ENCODE peak calls at places on chromosomes 16 and 17, in ten cellular contexts. B is heart right ventricle; U is endodermal cell; M is WERI-Rb-1; S is brain microvascular endothelial cell; F is neuronal stem cell; Q is CD4-positive, CD25-positive, alpha-beta regulatory T cell; X is ovary; O is BJ; W is stomach. C is an unnamed sample. For H3K36me3, the result is how much of the 10 kb centered on the place peaks cover.

GRCh38 chr16:57098188-57098841 is 5.9 kb downstream of the CPNE2 start:
- DNase-seq in B (no peak), U (peak), M (no peak), S (no peak), F (no peak), Q (no peak), X (no peak), O (no peak), W (no peak), C (no peak)

GRCh38 chr16:50160495-50161164 is 7.5 kb downstream of the TENT4B start:
- DNase-seq in B (no peak), U (no peak), M (no peak), S (no peak), F (no peak), Q (no peak), X (no peak), O (no peak), W (no peak), C (no peak)

GRCh38 chr17:66578781-66579489 is 256.0 kb upstream of the CACNG5 start:
- DNase-seq in B (no peak), U (peak), M (no peak), S (no peak), F (no peak), Q (no peak), X (no peak), O (no peak), W (no peak), C (no peak)

GRCh38 chr16:83335076-83335475 is 472.7 kb upstream of the HSBP1 start:
- DNase-seq in B (no peak), U (no peak), M (no peak), S (peak), F (no peak), Q (no peak), X (no peak), O (no peak), W (no peak), C (no peak)

GRCh38 chr17:59372138-59372751 is 40.8 kb downstream of the YPEL2 start:
- DNase-seq in B (peak), U (no peak), M (peak), S (peak), F (no peak), Q (no peak), X (no peak), O (peak), W (peak), C (no peak)

GRCh38 chr17:75064867-75065561 is 18.0 kb downstream of the KCTD2 start:
- DNase-seq in B (no peak), U (peak), M (no peak), S (no peak), F (no peak), Q (no peak), X (no peak), O (no peak), W (no peak), C (no peak)

GRCh38 chr16:50300942-50301625 is 34.7 kb downstream of the ADCY7 start:
- DNase-seq in B (no peak), U (no peak), M (no peak), S (no peak), F (no peak), Q (no peak), X (no peak), O (no peak), W (no peak), C (peak)

GRCh38 chr16:13120557-13120956 is 219.2 kb downstream of the SHISA9 start:
- DNase-seq in B (no peak), U (peak), M (no peak), S (no peak), F (no peak), Q (no peak), X (no peak), O (no peak), W (no peak), C (no peak)

GRCh38 chr16:24156777-24157176 is 99.4 kb upstream of the CACNG3 start:
- DNase-seq in B (no peak), U (no peak), M (no peak), S (no peak), F (no peak), Q (no peak), X (no peak), O (no peak), W (no peak), C (no peak)

GRCh38 chr16:15970202-15970601 is 20.8 kb downstream of the ABCC1 start:
- DNase-seq in B (no peak), U (peak), M (peak), S (no peak), F (no peak), Q (peak), X (no peak), O (no peak), W (no peak), C (no peak)
- H3K36me3 ChIP-seq in B (under half), U (under half), M (under half), S (under half), F (under half), Q (under half), X (under half), O (under half), W (under half), C (under half)

GRCh38 chr17:45098081-45098868 is 34.0 kb downstream of the PLCD3 start:
- DNase-seq in B (no peak), U (peak), M (no peak), S (no peak), F (no peak), Q (no peak), X (no peak), O (no peak), W (no peak), C (no peak)

GRCh38 chr17:45101546-45101882 is 30.8 kb downstream of the PLCD3 start:
- DNase-seq in B (no peak), U (no peak), M (no peak), S (no peak), F (no peak), Q (no peak), X (no peak), O (no peak), W (no peak), C (no peak)

GRCh38 chr17:45096926-45097325 is 35.4 kb downstream of the PLCD3 start:
- DNase-seq in B (no peak), U (peak), M (no peak), S (no peak), F (no peak), Q (no peak), X (no peak), O (no peak), W (no peak), C (no peak)

GRCh38 chr17:45096141-45096540 is 35.0 kb downstream of the NMT1 start:
- DNase-seq in B (no peak), U (peak), M (peak), S (peak), F (no peak), Q (peak), X (no peak), O (no peak), W (no peak), C (no peak)

DNA sequence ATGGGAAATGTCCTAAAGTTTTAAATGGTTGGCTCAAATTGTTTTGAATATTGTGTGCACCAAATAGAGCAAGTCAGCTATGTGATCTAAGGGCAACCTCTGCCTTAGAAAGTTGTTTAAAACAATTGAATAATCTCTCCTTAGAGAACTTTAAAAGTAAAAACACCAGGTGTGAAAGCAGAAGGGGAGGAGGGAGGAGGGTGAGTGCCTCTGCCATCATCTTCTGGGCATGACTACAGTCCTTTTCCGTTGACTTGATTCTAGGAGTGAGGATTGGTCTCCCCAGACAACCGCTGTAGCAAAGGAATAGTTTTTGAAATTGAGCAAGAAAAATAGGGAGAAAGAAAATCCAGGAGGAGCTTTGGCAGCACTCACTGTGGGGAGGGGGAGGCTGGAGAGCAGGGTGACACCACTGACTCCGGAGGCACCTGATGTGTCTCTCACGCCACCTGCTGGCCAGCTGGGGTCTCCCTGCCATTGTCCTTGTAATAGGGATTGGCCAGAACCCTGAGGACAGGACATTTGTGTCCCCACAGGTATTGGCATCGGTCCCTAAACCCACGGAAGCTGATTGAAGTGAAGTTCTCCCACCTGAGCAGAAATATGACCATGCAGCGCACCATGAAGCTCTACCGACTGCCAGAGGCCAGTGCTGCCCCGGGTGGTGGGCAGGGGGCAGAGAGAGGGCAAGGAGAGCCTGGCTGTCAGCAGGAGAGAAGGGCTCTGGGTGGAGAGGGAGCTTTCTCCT is 33.3 kb downstream of the PLCD3 start:
- DNase-seq in B (peak), U (peak), M (peak), S (peak), F (peak), Q (peak), X (peak), O (no peak), W (peak), C (no peak)
- H3K36me3 ChIP-seq in B (half or more), U (half or more), M (half or more), S (half or more), F (half or more), Q (half or more), X (under half), O (under half), W (half or more), C (half or more)

GRCh38 chr17:42665581-42666001 is 6.5 kb downstream of the TUBG2 start:
- DNase-seq in B (no peak), U (no peak), M (no peak), S (no peak), F (no peak), Q (no peak), X (no peak), O (no peak), W (no peak), C (no peak)
- H3K36me3 ChIP-seq in B (under half), U (under half), M (half or more), S (under half), F (under half), Q (under half), X (under half), O (under half), W (half or more), C (half or more)

DNA sequence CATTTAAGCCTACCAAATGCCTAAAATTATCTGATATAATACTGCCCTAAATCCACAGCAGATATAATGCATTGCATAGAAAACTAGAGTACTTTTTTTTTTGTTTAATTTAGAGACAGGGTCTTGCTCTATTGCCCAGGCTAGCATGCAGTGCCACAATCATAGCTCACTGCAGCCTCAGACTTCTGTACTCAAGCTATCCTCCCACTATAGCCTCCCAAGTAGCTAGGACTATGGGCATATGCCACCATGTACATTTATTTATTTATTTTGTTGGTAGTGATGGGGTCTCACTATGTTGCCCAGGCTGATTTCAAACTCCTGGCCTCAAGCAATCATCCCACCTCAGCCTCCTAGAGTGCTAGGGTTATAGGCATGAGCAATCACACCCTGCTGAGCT is 20.0 kb downstream of the BRCA1 start:
- DNase-seq in B (no peak), U (no peak), M (no peak), S (no peak), F (no peak), Q (no peak), X (no peak), O (no peak), W (no peak), C (no peak)
- H3K36me3 ChIP-seq in B (under half), U (under half), M (half or more), S (under half), F (under half), Q (under half), X (under half), O (under half), W (under half), C (half or more)

GRCh38 chr17:56898874-56899273 is 15.0 kb downstream of the TRIM25 start:
- DNase-seq in B (no peak), U (peak), M (no peak), S (no peak), F (no peak), Q (no peak), X (no peak), O (no peak), W (no peak), C (no peak)

GRCh38 chr17:56894859-56895455 is 18.9 kb downstream of the TRIM25 start:
- DNase-seq in B (no peak), U (peak), M (no peak), S (no peak), F (no peak), Q (no peak), X (no peak), O (no peak), W (no peak), C (no peak)

GRCh38 chr17:56896217-56896967 is 17.5 kb downstream of the TRIM25 start:
- DNase-seq in B (no peak), U (peak), M (no peak), S (no peak), F (no peak), Q (no peak), X (no peak), O (no peak), W (peak), C (no peak)

GRCh38 chr17:56897646-56898424 is 16.0 kb downstream of the TRIM25 start:
- DNase-seq in B (no peak), U (peak), M (no peak), S (no peak), F (no peak), Q (no peak), X (no peak), O (no peak), W (no peak), C (no peak)

DNA sequence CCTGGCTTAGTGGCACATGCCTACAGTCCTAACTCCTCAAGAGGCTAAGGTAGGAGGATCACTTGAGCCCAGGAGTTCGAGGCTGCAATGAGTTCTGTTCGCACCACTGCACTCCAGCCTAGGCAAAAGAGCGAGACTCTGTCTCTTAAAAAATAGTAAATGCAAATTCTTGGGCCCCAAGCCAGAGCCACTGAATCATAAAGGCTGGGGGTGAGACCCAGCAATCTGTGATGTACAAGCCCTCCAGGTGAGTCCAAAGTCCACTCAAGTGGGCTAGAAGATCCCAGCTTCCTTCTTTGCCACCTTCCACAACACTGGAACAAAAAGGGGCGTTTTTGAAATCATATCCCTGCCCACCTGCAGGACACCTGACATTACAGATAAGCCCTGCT is 16.9 kb downstream of the TRIM25 start:
- DNase-seq in B (no peak), U (no peak), M (no peak), S (no peak), F (no peak), Q (no peak), X (no peak), O (no peak), W (peak), C (no peak)
- H3K36me3 ChIP-seq in B (half or more), U (under half), M (half or more), S (under half), F (under half), Q (half or more), X (under half), O (under half), W (half or more), C (half or more)